ENCODE peak calls at places on chromosome 6, in ten cellular contexts. F is H7; E is NCI-H774; T is esophagus squamous epithelium; N is NCI-H524; I is ELF-1; J is stimulated activated CD4-positive, alpha-beta T cell treated with anti-CD3 and anti-CD28 coated beads, Interleukin-4, amount 100 ng/mL, for 4 hours; G is stimulated activated CD8-positive, alpha-beta memory T cell treated with anti-CD3 and anti-CD28 coated beads, Interleukin-2, amount 100 ng/mL, for 1 hour; D is HS-5; Y is smooth muscle cell of the brain vasculature. H is an unnamed sample.

GRCh38 chr6:90819483-90819882 is 232.6 kb upstream of the MAP3K7 start:
- DNase-seq in F (no peak), E (no peak), T (no peak), N (peak), I (no peak), J (no peak), G (no peak), D (no peak), Y (no peak), H (no peak)

GRCh38 chr6:74091133-74091793 is 395.3 kb downstream of the CD109 start:
- DNase-seq in F (peak), E (peak), T (no peak), N (peak), I (peak), J (no peak), G (no peak), D (peak), Y (no peak), H (peak)

GRCh38 chr6:114096553-114097172 is 125.7 kb upstream of the HDAC2 start:
- DNase-seq in F (peak), E (peak), T (no peak), N (peak), I (no peak), J (no peak), G (no peak), D (no peak), Y (no peak), H (peak)

GRCh38 chr6:47310131-47310480 is 401 bp upstream of the TNFRSF21 start:
- DNase-seq in F (no peak), E (no peak), T (no peak), N (no peak), I (no peak), J (no peak), G (no peak), D (no peak), Y (no peak), H (no peak)

GRCh38 chr6:8275667-8276066 is 159.7 kb downstream of the SLC35B3 start:
- DNase-seq in F (no peak), E (no peak), T (no peak), N (no peak), I (no peak), J (no peak), G (no peak), D (no peak), Y (no peak), H (no peak)

GRCh38 chr6:46276571-46277142 is 105.9 kb upstream of the ENPP5 start:
- DNase-seq in F (no peak), E (no peak), T (no peak), N (no peak), I (no peak), J (no peak), G (no peak), D (no peak), Y (no peak), H (no peak)

GRCh38 chr6:1988843-1989242 is 256.6 kb downstream of the GMDS start:
- DNase-seq in F (no peak), E (no peak), T (no peak), N (no peak), I (no peak), J (no peak), G (no peak), D (no peak), Y (no peak), H (no peak)

GRCh38 chr6:111601875-111602274 is 3.8 kb downstream of the TRAF3IP2 start:
- DNase-seq in F (no peak), E (no peak), T (no peak), N (no peak), I (no peak), J (no peak), G (no peak), D (no peak), Y (no peak), H (peak)

GRCh38 chr6:33344771-33345697 is 27.5 kb upstream of the ZBTB22 start:
- DNase-seq in F (peak), E (peak), T (peak), N (peak), I (peak), J (peak), G (peak), D (no peak), Y (no peak), H (peak)

GRCh38 chr6:85132091-85132490 is 317.8 kb upstream of the NT5E start:
- DNase-seq in F (no peak), E (no peak), T (no peak), N (no peak), I (no peak), J (no peak), G (no peak), D (no peak), Y (no peak), H (no peak)

GRCh38 chr6:132964868-132965382 is 150.6 kb downstream of the RPS12 start:
- DNase-seq in F (no peak), E (no peak), T (no peak), N (no peak), I (no peak), J (no peak), G (no peak), D (no peak), Y (peak), H (no peak)

GRCh38 chr6:168196385-168196860 is 117.4 kb upstream of the FRMD1 start:
- DNase-seq in F (no peak), E (peak), T (no peak), N (no peak), I (no peak), J (no peak), G (no peak), D (no peak), Y (no peak), H (no peak)

GRCh38 chr6:170027111-170028043 is 263.5 kb downstream of the DLL1 start:
- DNase-seq in F (no peak), E (no peak), T (no peak), N (no peak), I (no peak), J (no peak), G (no peak), D (no peak), Y (no peak), H (no peak)

GRCh38 chr6:15513131-15513771 is 149.6 kb downstream of the DTNBP1 start:
- DNase-seq in F (no peak), E (no peak), T (no peak), N (no peak), I (no peak), J (no peak), G (no peak), D (no peak), Y (no peak), H (no peak)

GRCh38 chr6:113969888-113970807 is 800 bp downstream of the HDAC2 start:
- DNase-seq in F (peak), E (peak), T (no peak), N (peak), I (peak), J (peak), G (peak), D (no peak), Y (no peak), H (peak)

GRCh38 chr6:90008908-90009501 is 114.7 kb downstream of the GJA10 start:
- DNase-seq in F (no peak), E (no peak), T (no peak), N (no peak), I (no peak), J (no peak), G (no peak), D (peak), Y (no peak), H (peak)

GRCh38 chr6:132131777-132132176 is 180.6 kb upstream of the CCN2 start:
- DNase-seq in F (no peak), E (peak), T (no peak), N (peak), I (peak), J (no peak), G (no peak), D (peak), Y (peak), H (peak)

GRCh38 chr6:8513174-8513573 is 77.8 kb upstream of the SLC35B3 start:
- DNase-seq in F (no peak), E (no peak), T (no peak), N (no peak), I (no peak), J (no peak), G (no peak), D (no peak), Y (no peak), H (no peak)

GRCh38 chr6:84524636-84525035 is 239.8 kb downstream of the TBX18 start:
- DNase-seq in F (no peak), E (no peak), T (no peak), N (no peak), I (no peak), J (no peak), G (no peak), D (no peak), Y (no peak), H (peak)

GRCh38 chr6:2258112-2258511 is 12.7 kb upstream of the GMDS start:
- DNase-seq in F (no peak), E (no peak), T (no peak), N (no peak), I (no peak), J (no peak), G (no peak), D (no peak), Y (no peak), H (no peak)

GRCh38 chr6:30749554-30750378 is 5.4 kb upstream of the IER3 start:
- DNase-seq in F (no peak), E (no peak), T (no peak), N (no peak), I (no peak), J (no peak), G (no peak), D (no peak), Y (no peak), H (no peak)

GRCh38 chr6:125507987-125508655 is 206.4 kb upstream of the HDDC2 start:
- DNase-seq in F (no peak), E (peak), T (no peak), N (peak), I (no peak), J (no peak), G (no peak), D (no peak), Y (peak), H (peak)

GRCh38 chr6:161233986-161234620 is 39.8 kb downstream of the AGPAT4 start:
- DNase-seq in F (no peak), E (no peak), T (no peak), N (peak), I (peak), J (no peak), G (no peak), D (peak), Y (peak), H (peak)

H was measured in fibroblast of mammary gland.